ENCODE peak calls at places on chromosome 7, in seven cellular contexts. O is SK-N-SH; N is fibroblast of lung; T is CD8-positive, alpha-beta T cell; L is prostate gland; X is A549; Y is left ventricle myocardium inferior. B is an unnamed sample.
A peak's percentile ranks its signal among the peaks of the same experiment; 100 is the strongest.

GRCh38 chr7:111587126-111587525 is 24.8 kb upstream of the IMMP2L start:
- DNase-seq in N (no peak), L (no peak), X (no peak), T (no peak), O (peak; percentile 26), Y (no peak), B (no peak)

GRCh38 chr7:40244226-40244625 is 109.4 kb downstream of the SUGCT start:
- DNase-seq in O (no peak), T (no peak), L (no peak), Y (no peak), X (no peak), N (no peak), B (no peak)

GRCh38 chr7:44278451-44279161 is 46.8 kb downstream of the CAMK2B start:
- DNase-seq in X (no peak), Y (peak; percentile 8), T (no peak), N (peak; percentile 44), O (peak; percentile 52), L (no peak), B (peak; percentile 43)

GRCh38 chr7:110921478-110922210 is 169.3 kb upstream of the LRRN3 start:
- DNase-seq in X (no peak), L (no peak), T (no peak), O (no peak), Y (no peak), N (peak; percentile 56), B (no peak)

GRCh38 chr7:30169585-30169978 is 34.8 kb downstream of the MTURN start:
- DNase-seq in O (no peak), T (no peak), N (no peak), Y (no peak), L (no peak), X (no peak), B (no peak)

GRCh38 chr7:6416516-6417145 is 31.1 kb downstream of the DAGLB start:
- DNase-seq in L (no peak), T (no peak), X (peak; percentile 38), O (peak; percentile 63), N (peak; percentile 40), Y (no peak), B (no peak)

GRCh38 chr7:129160161-129160911 is 15.8 kb downstream of the TSPAN33 start:
- DNase-seq in O (peak; percentile 85), X (no peak), N (no peak), T (no peak), L (no peak), Y (no peak), B (no peak)

GRCh38 chr7:127189885-127190284 is 62.9 kb downstream of the GRM8 start:
- DNase-seq in L (no peak), O (peak; percentile 27), X (no peak), N (no peak), T (no peak), Y (no peak), B (no peak)

GRCh38 chr7:73941836-73942551 is 81.0 kb downstream of the TMEM270 start:
- DNase-seq in T (no peak), Y (no peak), O (no peak), N (no peak), L (no peak), X (peak; percentile 77), B (no peak)

GRCh38 chr7:44101966-44102845 is 1.9 kb upstream of the AEBP1 start:
- DNase-seq in Y (peak; percentile 14), X (no peak), N (peak; percentile 58), T (no peak), L (no peak), O (no peak), B (peak; percentile 28)

GRCh38 chr7:159067870-159068787 is 76.5 kb downstream of the VIPR2 start:
- DNase-seq in O (no peak), X (no peak), Y (peak; percentile 87), T (no peak), L (no peak), N (no peak), B (no peak)

GRCh38 chr7:52482076-52482475 is 553.4 kb upstream of the POM121L12 start:
- DNase-seq in O (no peak), T (no peak), X (no peak), Y (no peak), L (no peak), N (no peak), B (no peak)

GRCh38 chr7:148911626-148912025 is 27.5 kb upstream of the EZH2 start:
- DNase-seq in O (no peak), L (no peak), Y (no peak), T (no peak), X (no peak), N (no peak), B (no peak)

GRCh38 chr7:135757719-135758411 is 9.3 kb upstream of the FAM180A start:
- DNase-seq in N (peak; percentile 52), T (no peak), O (no peak), Y (peak; percentile 36), X (no peak), L (no peak), B (no peak)

GRCh38 chr7:43585521-43585920 is 2.6 kb downstream of the STK17A start:
- DNase-seq in N (peak; percentile 90), O (no peak), Y (no peak), L (no peak), T (no peak), X (no peak), B (no peak)

GRCh38 chr7:84110400-84110799 is 84.2 kb downstream of the SEMA3A start:
- DNase-seq in X (no peak), Y (no peak), O (no peak), L (no peak), T (no peak), N (no peak), B (no peak)

DNA sequence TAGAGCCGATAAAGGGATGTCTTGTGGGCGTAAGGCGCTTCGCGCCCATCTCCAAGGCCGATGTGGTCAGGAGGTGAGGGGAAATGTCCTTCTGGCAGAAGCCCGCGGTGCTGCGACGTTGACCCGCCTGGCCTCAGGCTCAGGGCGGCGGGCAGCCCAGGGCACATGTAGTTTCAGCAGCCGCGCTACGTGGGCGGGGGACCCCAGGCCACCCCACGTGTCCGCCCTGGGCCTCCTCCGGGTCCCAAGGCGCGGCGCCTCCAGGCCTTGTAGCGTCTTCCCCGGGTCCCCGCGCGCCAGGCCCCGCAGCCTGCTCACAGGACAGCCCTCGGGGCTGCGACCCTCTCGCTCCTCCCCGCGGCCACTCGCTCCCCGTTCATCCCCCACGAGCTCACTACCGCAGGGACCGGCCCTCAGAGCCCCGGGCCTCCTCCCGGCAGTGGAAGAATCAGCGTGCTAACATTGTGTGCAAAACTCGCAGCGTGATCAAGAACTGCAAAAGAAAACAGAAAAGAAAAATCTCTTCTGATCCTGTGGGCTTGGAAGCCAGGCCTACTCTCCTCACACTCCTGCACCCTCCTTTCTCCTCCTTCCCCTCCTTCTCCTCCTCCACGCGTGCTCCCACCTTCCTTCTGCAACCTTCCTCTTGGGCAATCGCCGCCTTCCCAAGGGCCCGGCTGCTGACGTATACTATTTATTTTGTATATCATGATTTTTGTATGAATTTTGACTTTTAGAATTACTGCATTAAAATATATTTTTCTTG is 4.4 kb upstream of the TBX20 start:
- DNase-seq in L (no peak), X (no peak), Y (peak; percentile 38), O (no peak), N (no peak), T (no peak), B (no peak)
- TF ChIP-seq CTCF in L (no peak), X (no peak), Y (no peak), O (no peak), N (no peak), T (no peak), B (no peak)

DNA sequence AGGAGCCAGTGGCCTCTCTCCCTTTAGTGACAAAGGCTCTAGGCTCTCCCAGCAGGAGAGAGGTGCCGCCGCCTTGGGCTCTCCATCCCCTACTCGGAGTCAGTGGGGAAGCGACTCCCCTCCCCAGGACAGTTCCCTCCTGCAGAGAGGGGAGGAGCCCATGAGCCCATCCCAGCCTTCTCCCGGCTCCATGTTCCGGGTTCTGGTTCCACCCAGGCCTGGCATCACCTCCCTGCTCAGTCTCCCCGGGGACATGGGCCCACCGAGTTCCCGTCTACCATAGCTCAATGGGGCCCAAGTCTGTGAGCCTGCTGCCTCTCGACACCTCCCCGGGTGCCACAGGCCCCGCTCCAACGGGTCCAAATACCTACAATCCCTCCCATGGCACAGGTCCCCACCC is 66.5 kb upstream of the DNAAF5 start:
- DNase-seq in L (no peak), N (no peak), O (no peak), T (no peak), Y (no peak), X (no peak), B (no peak)
- H3K4me3 ChIP-seq in L (no peak overlapping the region), N (no peak overlapping the region), O (no peak overlapping the region), T (no peak overlapping the region), Y (no peak overlapping the region), X (no peak overlapping the region), B (no peak overlapping the region)

GRCh38 chr7:32785365-32785764 is 106.2 kb downstream of the KBTBD2 start:
- DNase-seq in N (no peak), Y (no peak), O (no peak), X (no peak), T (no peak), L (no peak), B (no peak)
- H3K27ac ChIP-seq in N (no peak overlapping the region), Y (no peak overlapping the region), O (no peak overlapping the region), X (no peak overlapping the region), T (no peak overlapping the region), L (no peak overlapping the region), B (no peak overlapping the region)

GRCh38 chr7:65750511-65751344 is 122.1 kb upstream of the VKORC1L1 start:
- DNase-seq in T (peak; percentile 81), Y (peak; percentile 91), L (peak; percentile 93), O (peak; percentile 99), X (peak; percentile 89), N (peak; percentile 84), B (peak; percentile 93)
- TF ChIP-seq CTCF in T (no peak), Y (peak; percentile 39), L (peak; percentile 48), O (no peak), X (no peak), N (no peak), B (peak; percentile 15)